ENCODE peak calls at places on chromosomes 12 and 14, in seven cellular contexts. One of them, this sample, is unnamed.

GRCh38 chr12:1837541-1838206 is 17.3 kb downstream of the LRTM2 start:
- DNase-seq in H1: no peak
- DNase-seq in K562: no peak
- DNase-seq in HCT116: no peak
- DNase-seq in GM23338: no peak
- DNase-seq in endothelial cell of umbilical vein: peak
- DNase-seq in HepG2: peak
- DNase-seq in this sample: no peak

GRCh38 chr12:116319851-116320621 is 42.5 kb upstream of the MED13L start:
- DNase-seq in GM23338: no peak
- DNase-seq in HCT116: no peak
- DNase-seq in K562: no peak
- DNase-seq in HepG2: no peak
- DNase-seq in endothelial cell of umbilical vein: peak
- DNase-seq in H1: no peak
- DNase-seq in this sample: no peak

GRCh38 chr14:20116748-20117147 is 6.2 kb downstream of the OR4K17 start:
- DNase-seq in HCT116: no peak
- DNase-seq in HepG2: no peak
- DNase-seq in GM23338: no peak
- DNase-seq in H1: no peak
- DNase-seq in endothelial cell of umbilical vein: no peak
- DNase-seq in K562: peak
- DNase-seq in this sample: no peak

GRCh38 chr12:17030338-17030737 is 424.4 kb upstream of the LMO3 start:
- DNase-seq in H1: no peak
- DNase-seq in K562: no peak
- DNase-seq in endothelial cell of umbilical vein: no peak
- DNase-seq in HepG2: no peak
- DNase-seq in GM23338: no peak
- DNase-seq in HCT116: no peak
- DNase-seq in this sample: no peak

GRCh38 chr12:110023634-110024023 is 24.4 kb downstream of the ANKRD13A start:
- DNase-seq in GM23338: no peak
- DNase-seq in HCT116: no peak
- DNase-seq in HepG2: no peak
- DNase-seq in H1: no peak
- DNase-seq in endothelial cell of umbilical vein: no peak
- DNase-seq in K562: no peak
- DNase-seq in this sample: no peak

GRCh38 chr12:95859344-95859816 is 628 bp downstream of the SNRPF start:
- DNase-seq in HepG2: peak
- DNase-seq in GM23338: peak
- DNase-seq in HCT116: no peak
- DNase-seq in H1: no peak
- DNase-seq in K562: peak
- DNase-seq in endothelial cell of umbilical vein: no peak
- DNase-seq in this sample: no peak

GRCh38 chr14:42424501-42424900 is 817.8 kb downstream of the LRFN5 start:
- DNase-seq in H1: no peak
- DNase-seq in K562: no peak
- DNase-seq in HepG2: no peak
- DNase-seq in endothelial cell of umbilical vein: no peak
- DNase-seq in GM23338: no peak
- DNase-seq in HCT116: no peak
- DNase-seq in this sample: no peak

GRCh38 chr14:21054123-21054767 is 3.4 kb upstream of the RNASE8 start:
- DNase-seq in HCT116: no peak
- DNase-seq in HepG2: peak
- DNase-seq in endothelial cell of umbilical vein: no peak
- DNase-seq in K562: no peak
- DNase-seq in GM23338: peak
- DNase-seq in H1: no peak
- DNase-seq in this sample: no peak

GRCh38 chr14:62592877-62593276 is 452.4 kb downstream of the KCNH5 start:
- DNase-seq in H1: no peak
- DNase-seq in endothelial cell of umbilical vein: no peak
- DNase-seq in HCT116: no peak
- DNase-seq in GM23338: no peak
- DNase-seq in HepG2: no peak
- DNase-seq in K562: no peak
- DNase-seq in this sample: no peak

GRCh38 chr12:85448548-85449139 is 168.6 kb downstream of the ALX1 start:
- DNase-seq in H1: no peak
- DNase-seq in endothelial cell of umbilical vein: peak
- DNase-seq in K562: no peak
- DNase-seq in HCT116: no peak
- DNase-seq in HepG2: no peak
- DNase-seq in GM23338: no peak
- DNase-seq in this sample: peak

GRCh38 chr14:75310295-75311059 is 31.8 kb downstream of the FOS start:
- DNase-seq in HepG2: no peak
- DNase-seq in H1: peak
- DNase-seq in K562: no peak
- DNase-seq in GM23338: peak
- DNase-seq in endothelial cell of umbilical vein: peak
- DNase-seq in HCT116: no peak
- DNase-seq in this sample: no peak

GRCh38 chr12:49110191-49111155 is at the start of gene LMBR1L:
- DNase-seq in HepG2: peak
- DNase-seq in K562: peak
- DNase-seq in endothelial cell of umbilical vein: peak
- DNase-seq in HCT116: peak
- DNase-seq in H1: peak
- DNase-seq in GM23338: peak
- DNase-seq in this sample: peak

GRCh38 chr14:102591372-102591943 is 991 bp upstream of the RCOR1 start:
- DNase-seq in HCT116: no peak
- DNase-seq in HepG2: no peak
- DNase-seq in endothelial cell of umbilical vein: peak
- DNase-seq in K562: peak
- DNase-seq in GM23338: peak
- DNase-seq in H1: peak
- DNase-seq in this sample: no peak

GRCh38 chr12:48005750-48006021 is 1.4 kb upstream of the COL2A1 start:
- DNase-seq in HepG2: no peak
- DNase-seq in H1: no peak
- DNase-seq in K562: no peak
- DNase-seq in GM23338: no peak
- DNase-seq in HCT116: no peak
- DNase-seq in endothelial cell of umbilical vein: no peak
- DNase-seq in this sample: no peak

GRCh38 chr12:48004039-48004940 is at the start of gene COL2A1:
- DNase-seq in HepG2: no peak
- DNase-seq in H1: peak
- DNase-seq in GM23338: peak
- DNase-seq in K562: no peak
- DNase-seq in endothelial cell of umbilical vein: peak
- DNase-seq in HCT116: no peak
- DNase-seq in this sample: no peak

GRCh38 chr12:48007206-48007605 is 2.9 kb upstream of the COL2A1 start:
- DNase-seq in K562: no peak
- DNase-seq in HepG2: no peak
- DNase-seq in GM23338: no peak
- DNase-seq in endothelial cell of umbilical vein: no peak
- DNase-seq in HCT116: no peak
- DNase-seq in H1: no peak
- DNase-seq in this sample: no peak

GRCh38 chr12:48003226-48004038 is 844 bp downstream of the COL2A1 start:
- DNase-seq in GM23338: peak
- DNase-seq in H1: no peak
- DNase-seq in K562: no peak
- DNase-seq in endothelial cell of umbilical vein: peak
- DNase-seq in HCT116: no peak
- DNase-seq in HepG2: no peak
- DNase-seq in this sample: no peak

DNA sequence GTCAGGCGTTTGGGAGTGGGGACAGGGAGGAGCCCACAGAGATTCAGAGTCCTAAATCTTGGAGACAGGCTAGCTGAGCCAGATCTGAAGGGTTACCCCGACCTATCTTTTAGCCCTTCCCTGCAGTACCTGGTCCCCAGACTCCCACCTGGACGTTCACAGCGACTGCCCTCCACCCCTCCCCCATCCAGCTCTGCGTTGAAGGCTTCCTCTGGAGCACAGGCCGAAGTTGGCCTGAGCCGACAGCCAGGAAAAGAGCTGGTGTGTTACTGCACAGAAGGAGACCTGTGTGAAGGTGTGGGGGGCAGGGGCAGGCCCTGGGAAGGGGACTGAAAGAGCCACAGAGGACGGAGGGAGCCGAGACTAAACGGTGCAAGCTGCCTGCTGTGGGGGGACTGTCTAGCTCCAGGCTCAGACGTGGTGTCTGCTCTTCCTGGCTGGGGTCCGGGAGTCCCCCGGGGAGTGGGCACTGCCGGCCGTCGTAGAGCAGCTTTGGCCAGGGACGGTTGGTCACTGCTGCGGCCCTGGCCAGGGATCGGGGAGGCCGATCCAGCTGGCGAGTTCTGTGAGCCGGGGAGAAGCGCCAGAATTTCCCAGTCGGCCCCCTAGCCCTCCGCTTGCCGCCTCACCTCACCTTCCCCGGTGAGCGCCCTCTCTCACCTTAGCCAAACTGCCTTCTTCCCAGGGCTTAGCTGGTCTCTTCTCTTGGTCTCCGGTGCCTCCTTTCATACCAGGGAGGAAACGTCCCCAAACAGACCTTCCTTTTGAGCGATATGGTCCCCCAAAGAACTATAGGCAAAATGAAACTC is 869 bp upstream of the COL2A1 start:
- DNase-seq in HCT116: no peak
- DNase-seq in endothelial cell of umbilical vein: no peak
- DNase-seq in K562: no peak
- DNase-seq in HepG2: no peak
- DNase-seq in H1: no peak
- DNase-seq in GM23338: peak
- DNase-seq in this sample: no peak
- TF ChIP-seq EZH2 in HCT116: no peak
- TF ChIP-seq EZH2 in endothelial cell of umbilical vein: no peak
- TF ChIP-seq EZH2 in K562: no peak
- TF ChIP-seq EZH2 in HepG2: no peak
- TF ChIP-seq EZH2 in H1: peak
- TF ChIP-seq EZH2 in GM23338: peak
- TF ChIP-seq EZH2 in this sample: no peak

GRCh38 chr14:57898837-57899572 is 33.1 kb upstream of the SLC35F4 start:
- DNase-seq in HepG2: no peak
- DNase-seq in HCT116: no peak
- DNase-seq in H1: no peak
- DNase-seq in endothelial cell of umbilical vein: no peak
- DNase-seq in GM23338: no peak
- DNase-seq in K562: no peak
- DNase-seq in this sample: no peak

GRCh38 chr14:57897148-57897547 is 31.3 kb upstream of the SLC35F4 start:
- DNase-seq in GM23338: no peak
- DNase-seq in HepG2: no peak
- DNase-seq in K562: no peak
- DNase-seq in H1: no peak
- DNase-seq in endothelial cell of umbilical vein: no peak
- DNase-seq in HCT116: no peak
- DNase-seq in this sample: no peak
- TF ChIP-seq POLR2AphosphoS5 in GM23338: no peak
- TF ChIP-seq POLR2AphosphoS5 in HepG2: no peak
- TF ChIP-seq POLR2AphosphoS5 in K562: no peak
- TF ChIP-seq POLR2AphosphoS5 in H1: no peak
- TF ChIP-seq POLR2AphosphoS5 in endothelial cell of umbilical vein: no peak
- TF ChIP-seq POLR2AphosphoS5 in HCT116: no peak
- TF ChIP-seq POLR2AphosphoS5 in this sample: no peak

GRCh38 chr14:32622742-32623141 is 293.6 kb downstream of the AKAP6 start:
- DNase-seq in HepG2: no peak
- DNase-seq in HCT116: no peak
- DNase-seq in endothelial cell of umbilical vein: no peak
- DNase-seq in K562: no peak
- DNase-seq in H1: no peak
- DNase-seq in GM23338: no peak
- DNase-seq in this sample: no peak

GRCh38 chr14:32620724-32621123 is 291.6 kb downstream of the AKAP6 start:
- DNase-seq in K562: no peak
- DNase-seq in H1: no peak
- DNase-seq in endothelial cell of umbilical vein: no peak
- DNase-seq in HepG2: no peak
- DNase-seq in GM23338: no peak
- DNase-seq in HCT116: no peak
- DNase-seq in this sample: no peak

GRCh38 chr14:32621585-32621984 is 292.5 kb downstream of the AKAP6 start:
- DNase-seq in HepG2: no peak
- DNase-seq in HCT116: no peak
- DNase-seq in endothelial cell of umbilical vein: no peak
- DNase-seq in GM23338: no peak
- DNase-seq in K562: no peak
- DNase-seq in H1: no peak
- DNase-seq in this sample: no peak

GRCh38 chr14:32625211-32625610 is 296.1 kb downstream of the AKAP6 start:
- DNase-seq in HepG2: no peak
- DNase-seq in K562: no peak
- DNase-seq in endothelial cell of umbilical vein: no peak
- DNase-seq in GM23338: no peak
- DNase-seq in H1: no peak
- DNase-seq in HCT116: no peak
- DNase-seq in this sample: no peak

GRCh38 chr14:32623300-32624093 is 294.4 kb downstream of the AKAP6 start:
- DNase-seq in HCT116: no peak
- DNase-seq in endothelial cell of umbilical vein: no peak
- DNase-seq in H1: no peak
- DNase-seq in K562: no peak
- DNase-seq in GM23338: no peak
- DNase-seq in HepG2: no peak
- DNase-seq in this sample: no peak
- H3K4me3 ChIP-seq in HCT116: no peak
- H3K4me3 ChIP-seq in endothelial cell of umbilical vein: no peak
- H3K4me3 ChIP-seq in H1: no peak
- H3K4me3 ChIP-seq in K562: no peak
- H3K4me3 ChIP-seq in GM23338: no peak
- H3K4me3 ChIP-seq in HepG2: no peak
- H3K4me3 ChIP-seq in this sample: no peak

DNA sequence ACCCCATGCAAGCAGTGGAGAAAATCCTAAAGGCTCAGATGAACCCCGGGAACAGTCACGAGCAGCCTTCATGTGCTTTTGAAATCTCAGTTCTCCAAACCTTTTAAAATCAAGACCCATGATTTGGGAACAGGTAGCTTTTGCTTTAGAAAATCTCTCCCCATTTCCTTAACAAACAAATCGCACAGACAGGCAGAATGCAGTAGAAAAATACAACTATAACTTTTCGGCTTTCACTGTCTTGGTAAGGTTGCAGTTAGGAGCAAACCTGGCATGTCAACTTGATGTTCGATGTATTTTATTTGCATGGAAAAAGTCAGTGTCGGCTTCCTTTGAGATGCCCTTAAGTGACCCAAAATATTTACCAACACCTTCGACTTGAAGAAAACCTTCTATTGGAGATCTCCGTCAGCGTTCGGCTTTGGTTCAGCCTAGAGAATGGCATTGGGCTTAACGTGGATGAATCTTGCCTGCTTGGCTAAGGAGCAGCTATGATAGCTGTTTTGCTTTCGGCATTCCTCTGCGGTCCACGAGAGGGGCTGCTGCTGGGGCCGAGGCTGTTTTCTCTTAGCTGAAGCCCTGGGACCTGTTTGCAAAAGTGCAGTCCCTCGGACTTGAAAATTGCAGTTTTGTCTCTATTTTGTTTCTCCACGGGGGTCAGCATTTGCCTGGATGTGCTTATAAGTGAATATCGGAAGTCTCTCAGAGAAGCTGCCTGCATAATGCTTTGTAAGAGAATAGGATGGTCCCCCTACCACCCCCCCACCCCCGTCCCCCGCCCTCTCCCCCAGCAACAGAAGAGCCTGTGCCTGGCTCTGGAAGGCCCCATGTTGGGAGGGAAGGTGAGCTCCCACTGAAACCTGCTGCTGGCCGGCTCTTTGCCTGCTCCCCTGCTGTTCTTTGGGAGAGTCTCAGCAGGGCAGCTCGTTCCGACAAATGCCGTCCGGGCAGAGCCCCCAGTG is 122.8 kb downstream of the AACS start:
- DNase-seq in endothelial cell of umbilical vein: no peak
- DNase-seq in K562: no peak
- DNase-seq in GM23338: peak
- DNase-seq in HepG2: no peak
- DNase-seq in H1: peak
- DNase-seq in HCT116: no peak
- DNase-seq in this sample: no peak
- TF ChIP-seq EZH2 in endothelial cell of umbilical vein: peak
- TF ChIP-seq EZH2 in K562: no peak
- TF ChIP-seq EZH2 in GM23338: no peak
- TF ChIP-seq EZH2 in HepG2: peak
- TF ChIP-seq EZH2 in H1: no peak
- TF ChIP-seq EZH2 in HCT116: no peak
- TF ChIP-seq EZH2 in this sample: no peak

This sample was measured in SK-N-MC.